ENCODE peak calls at places on chromosomes 3 and 15, in five cellular contexts. P is neuronal stem cell, L is mesenchymal stem cell, W is trophoblast cell, A is H1. Z is an unnamed sample.

GRCh38 chr3:157369712-157370447 is 66.8 kb upstream of the PTX3 start:
- DNase-seq in P (no peak), L (no peak), W (no peak), A (no peak), Z (no peak)

GRCh38 chr15:99755692-99756409 is 22.6 kb upstream of the LYSMD4 start:
- DNase-seq in P (peak), L (peak), W (peak), A (peak), Z (peak)

GRCh38 chr3:52769786-52770445 is 824 bp downstream of the NEK4 start:
- DNase-seq in P (no peak), L (peak), W (no peak), A (no peak), Z (no peak)

GRCh38 chr15:69595009-69595825 is 142.6 kb downstream of the RPLP1 start:
- DNase-seq in P (no peak), L (peak), W (no peak), A (no peak), Z (peak)

GRCh38 chr15:64045106-64045435 is 1.2 kb downstream of the DAPK2 start:
- DNase-seq in P (no peak), L (no peak), W (no peak), A (no peak), Z (no peak)

GRCh38 chr3:51675201-51675611 is 4.2 kb downstream of the TEX264 start:
- DNase-seq in P (no peak), L (no peak), W (no peak), A (no peak), Z (no peak)

GRCh38 chr15:87167055-87167454 is 1087.4 kb downstream of the AGBL1 start:
- DNase-seq in P (no peak), L (peak), W (no peak), A (no peak), Z (no peak)

GRCh38 chr15:67922971-67923646 is 83.3 kb upstream of the RNU6-1 start:
- DNase-seq in P (no peak), L (no peak), W (no peak), A (no peak), Z (no peak)

GRCh38 chr3:11085078-11085840 is 69.0 kb upstream of the HRH1 start:
- DNase-seq in P (no peak), L (no peak), W (no peak), A (no peak), Z (no peak)

GRCh38 chr15:40064231-40064894 is 25.4 kb upstream of the SRP14 start:
- DNase-seq in P (no peak), L (peak), W (no peak), A (no peak), Z (no peak)

GRCh38 chr3:176469694-176470205 is 727.5 kb downstream of the TBL1XR1 start:
- DNase-seq in P (no peak), L (no peak), W (peak), A (no peak), Z (no peak)

GRCh38 chr3:32644380-32644779 is 40.6 kb upstream of the CNOT10 start:
- DNase-seq in P (no peak), L (no peak), W (no peak), A (no peak), Z (no peak)

GRCh38 chr15:40338921-40339620 is 1.7 kb downstream of the CCDC9B start:
- DNase-seq in P (no peak), L (peak), W (peak), A (no peak), Z (no peak)

GRCh38 chr3:143668924-143669790 is 179.1 kb downstream of the SLC9A9 start:
- DNase-seq in P (no peak), L (peak), W (no peak), A (no peak), Z (no peak)

GRCh38 chr3:127717357-127718243 is 44.8 kb downstream of the ABTB1 start:
- DNase-seq in P (no peak), L (no peak), W (no peak), A (no peak), Z (no peak)

GRCh38 chr3:192408721-192409151 is 318.6 kb downstream of the FGF12 start:
- DNase-seq in P (peak), L (peak), W (no peak), A (peak), Z (peak)

GRCh38 chr3:59040902-59041301 is 8.9 kb downstream of the CFAP20DC start:
- DNase-seq in P (no peak), L (no peak), W (no peak), A (no peak), Z (no peak)

GRCh38 chr3:186255703-186256331 is 106.2 kb downstream of the DGKG start:
- DNase-seq in P (no peak), L (no peak), W (no peak), A (peak), Z (peak)

GRCh38 chr3:12427551-12427950 is 56.7 kb upstream of the TSEN2 start:
- DNase-seq in P (no peak), L (no peak), W (no peak), A (no peak), Z (no peak)

GRCh38 chr15:79004336-79004735 is 59.5 kb upstream of the CTSH start:
- DNase-seq in P (no peak), L (peak), W (peak), A (no peak), Z (peak)

GRCh38 chr15:48806151-48806550 is 4.7 kb downstream of the CEP152 start:
- DNase-seq in P (no peak), L (peak), W (no peak), A (no peak), Z (peak)

GRCh38 chr3:195546130-195546560 is 3.0 kb upstream of the PPP1R2 start:
- DNase-seq in P (no peak), L (peak), W (peak), A (no peak), Z (no peak)

GRCh38 chr15:74641151-74641550 is 25.5 kb downstream of the CLK3 start:
- DNase-seq in P (no peak), L (no peak), W (no peak), A (no peak), Z (no peak)

GRCh38 chr3:98328933-98329332 is 24.7 kb upstream of the OR5K4 start:
- DNase-seq in P (no peak), L (no peak), W (no peak), A (no peak), Z (no peak)

GRCh38 chr15:93506646-93507045 is 417.6 kb upstream of the RGMA start:
- DNase-seq in P (no peak), L (no peak), W (no peak), A (no peak), Z (no peak)

GRCh38 chr3:58508437-58508836 is 16.5 kb downstream of the KCTD6 start:
- DNase-seq in P (no peak), L (no peak), W (no peak), A (no peak), Z (no peak)

GRCh38 chr15:57557267-57557666 is 34.4 kb upstream of the MYZAP start:
- DNase-seq in P (no peak), L (no peak), W (no peak), A (no peak), Z (no peak)

GRCh38 chr15:66713843-66714508 is 11.9 kb downstream of the SMAD6 start:
- DNase-seq in P (no peak), L (no peak), W (no peak), A (no peak), Z (no peak)

GRCh38 chr3:172915911-172916514 is 165.5 kb downstream of the ECT2 start:
- DNase-seq in P (no peak), L (no peak), W (no peak), A (no peak), Z (no peak)

GRCh38 chr3:172913911-172914730 is 163.6 kb downstream of the ECT2 start:
- DNase-seq in P (no peak), L (no peak), W (no peak), A (no peak), Z (no peak)

GRCh38 chr3:172918165-172918564 is 167.6 kb downstream of the ECT2 start:
- DNase-seq in P (no peak), L (peak), W (no peak), A (no peak), Z (no peak)

GRCh38 chr3:172919297-172919683 is 168.8 kb downstream of the ECT2 start:
- DNase-seq in P (no peak), L (no peak), W (no peak), A (no peak), Z (no peak)

GRCh38 chr3:172918568-172919296 is 168.2 kb downstream of the ECT2 start:
- DNase-seq in P (no peak), L (no peak), W (no peak), A (no peak), Z (no peak)
- H2AFZ ChIP-seq in P (peak), L (no peak), W (no peak), A (peak), Z (no peak)

GRCh38 chr3:104755791-104756190 is 610.9 kb upstream of the ALCAM start:
- DNase-seq in P (no peak), L (no peak), W (no peak), A (no peak), Z (no peak)
- H2BK12ac ChIP-seq in P (no peak), L (no peak), W (no peak), A (no peak), Z (no peak)

DNA sequence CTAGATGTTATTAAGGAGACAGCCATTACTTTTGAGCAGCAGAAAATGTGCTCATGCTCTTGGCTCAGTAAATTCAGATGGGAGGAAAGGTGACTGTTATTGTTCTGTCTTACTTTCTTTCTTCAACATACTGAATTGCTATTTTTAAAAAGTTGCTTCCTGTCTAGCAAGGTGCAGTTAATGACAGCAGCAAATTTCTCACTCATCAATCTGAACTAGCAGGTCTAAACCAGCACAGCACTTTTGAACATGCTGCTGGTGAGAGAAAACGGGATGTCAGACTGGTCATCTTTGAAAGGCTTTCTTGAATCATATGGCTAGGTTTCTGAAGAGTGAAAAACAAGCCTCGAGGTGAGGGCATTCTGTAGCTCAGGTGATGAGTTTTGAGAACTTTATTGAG is 384.7 kb downstream of the MFSD1 start:
- DNase-seq in P (no peak), L (no peak), W (no peak), A (no peak), Z (no peak)
- H2AFZ ChIP-seq in P (no peak), L (no peak), W (no peak), A (no peak), Z (no peak)

GRCh38 chr3:171138027-171138426 is 111.5 kb upstream of the SLC2A2 start:
- DNase-seq in P (no peak), L (no peak), W (no peak), A (no peak), Z (no peak)
- H2BK12ac ChIP-seq in P (no peak), L (no peak), W (no peak), A (no peak), Z (no peak)